ENCODE peak calls at places on chromosomes 7 and 10, in nine cellular contexts. One of them, this sample, is unnamed.

GRCh38 chr7:102432476-102433318 is 678 bp upstream of the ORAI2 start:
- DNase-seq in NCI-H524: no peak
- DNase-seq in BE2C: no peak
- DNase-seq in effector CD8-positive, alpha-beta T cell: peak; percentile 58
- DNase-seq in T-helper 9 cell: no peak
- DNase-seq in stimulated activated CD4-positive, alpha-beta T cell treated with anti-CD3 and anti-CD28 coated beads, TNF-alpha, amount 100 ng/mL, for 1 hour: no peak
- DNase-seq in Calu3: no peak
- DNase-seq in cerebellum: no peak
- DNase-seq in hepatocyte: no peak
- DNase-seq in this sample: no peak

GRCh38 chr7:37832194-37832593 is 16.2 kb upstream of the NME8 start:
- DNase-seq in T-helper 9 cell: no peak
- DNase-seq in effector CD8-positive, alpha-beta T cell: no peak
- DNase-seq in NCI-H524: peak; percentile 85
- DNase-seq in stimulated activated CD4-positive, alpha-beta T cell treated with anti-CD3 and anti-CD28 coated beads, TNF-alpha, amount 100 ng/mL, for 1 hour: no peak
- DNase-seq in Calu3: peak; percentile 37
- DNase-seq in hepatocyte: peak; percentile 73
- DNase-seq in cerebellum: no peak
- DNase-seq in BE2C: peak; percentile 64
- DNase-seq in this sample: peak; percentile 82

GRCh38 chr10:70750156-70750703 is 34.9 kb downstream of the TBATA start:
- DNase-seq in Calu3: no peak
- DNase-seq in effector CD8-positive, alpha-beta T cell: no peak
- DNase-seq in T-helper 9 cell: no peak
- DNase-seq in NCI-H524: no peak
- DNase-seq in BE2C: no peak
- DNase-seq in hepatocyte: no peak
- DNase-seq in cerebellum: no peak
- DNase-seq in stimulated activated CD4-positive, alpha-beta T cell treated with anti-CD3 and anti-CD28 coated beads, TNF-alpha, amount 100 ng/mL, for 1 hour: no peak
- DNase-seq in this sample: no peak

GRCh38 chr10:76195990-76196389 is 764.6 kb downstream of the LRMDA start:
- DNase-seq in Calu3: no peak
- DNase-seq in T-helper 9 cell: no peak
- DNase-seq in effector CD8-positive, alpha-beta T cell: no peak
- DNase-seq in hepatocyte: no peak
- DNase-seq in cerebellum: no peak
- DNase-seq in BE2C: no peak
- DNase-seq in NCI-H524: no peak
- DNase-seq in stimulated activated CD4-positive, alpha-beta T cell treated with anti-CD3 and anti-CD28 coated beads, TNF-alpha, amount 100 ng/mL, for 1 hour: no peak
- DNase-seq in this sample: no peak

GRCh38 chr7:43625453-43625852 is 42.5 kb downstream of the STK17A start:
- DNase-seq in NCI-H524: no peak
- DNase-seq in Calu3: no peak
- DNase-seq in cerebellum: no peak
- DNase-seq in stimulated activated CD4-positive, alpha-beta T cell treated with anti-CD3 and anti-CD28 coated beads, TNF-alpha, amount 100 ng/mL, for 1 hour: no peak
- DNase-seq in T-helper 9 cell: peak; percentile 39
- DNase-seq in hepatocyte: no peak
- DNase-seq in BE2C: no peak
- DNase-seq in effector CD8-positive, alpha-beta T cell: no peak
- DNase-seq in this sample: no peak

GRCh38 chr7:72118366-72118765 is 293.8 kb downstream of the CALN1 start:
- DNase-seq in Calu3: no peak
- DNase-seq in effector CD8-positive, alpha-beta T cell: no peak
- DNase-seq in cerebellum: no peak
- DNase-seq in stimulated activated CD4-positive, alpha-beta T cell treated with anti-CD3 and anti-CD28 coated beads, TNF-alpha, amount 100 ng/mL, for 1 hour: no peak
- DNase-seq in hepatocyte: no peak
- DNase-seq in T-helper 9 cell: no peak
- DNase-seq in BE2C: no peak
- DNase-seq in NCI-H524: no peak
- DNase-seq in this sample: no peak

GRCh38 chr7:50119815-50120637 is 27.0 kb upstream of the ZPBP start:
- DNase-seq in stimulated activated CD4-positive, alpha-beta T cell treated with anti-CD3 and anti-CD28 coated beads, TNF-alpha, amount 100 ng/mL, for 1 hour: no peak
- DNase-seq in BE2C: peak; percentile 19
- DNase-seq in effector CD8-positive, alpha-beta T cell: no peak
- DNase-seq in T-helper 9 cell: no peak
- DNase-seq in NCI-H524: no peak
- DNase-seq in cerebellum: no peak
- DNase-seq in hepatocyte: peak; percentile 8
- DNase-seq in Calu3: peak; percentile 23
- DNase-seq in this sample: no peak

GRCh38 chr10:129966370-129966769 is 2.3 kb upstream of the EBF3 start:
- DNase-seq in NCI-H524: no peak
- DNase-seq in BE2C: no peak
- DNase-seq in effector CD8-positive, alpha-beta T cell: no peak
- DNase-seq in T-helper 9 cell: no peak
- DNase-seq in Calu3: no peak
- DNase-seq in cerebellum: no peak
- DNase-seq in hepatocyte: no peak
- DNase-seq in stimulated activated CD4-positive, alpha-beta T cell treated with anti-CD3 and anti-CD28 coated beads, TNF-alpha, amount 100 ng/mL, for 1 hour: no peak
- DNase-seq in this sample: peak; percentile 50

This sample was measured in sigmoid colon.